ENCODE peak calls at places on chromosomes 16 and 17, in four cellular contexts. J is K562, U is A549, A is HepG2. R is an unnamed sample.

GRCh38 chr16:19170043-19170655 is 2.1 kb downstream of the SYT17 start:
- DNase-seq in J (no peak), U (no peak), A (no peak), R (no peak)

GRCh38 chr16:3004319-3004718 is 8.4 kb upstream of the CLDN9 start:
- DNase-seq in J (peak), U (no peak), A (no peak), R (no peak)

GRCh38 chr17:64097196-64097936 is 32.6 kb downstream of the ERN1 start:
- DNase-seq in J (no peak), U (no peak), A (no peak), R (no peak)

GRCh38 chr16:55324491-55325447 is 766 bp downstream of the IRX6 start:
- DNase-seq in J (no peak), U (no peak), A (no peak), R (peak)

GRCh38 chr17:65174974-65175373 is 37.8 kb downstream of the RGS9 start:
- DNase-seq in J (no peak), U (no peak), A (no peak), R (no peak)

GRCh38 chr17:63542942-63543821 is 7.1 kb upstream of the DCAF7 start:
- DNase-seq in J (no peak), U (no peak), A (no peak), R (peak)

GRCh38 chr17:7029659-7030058 is 6.2 kb upstream of the SLC16A13 start:
- DNase-seq in J (no peak), U (no peak), A (no peak), R (no peak)

GRCh38 chr16:27156531-27156930 is 46.8 kb upstream of the KDM8 start:
- DNase-seq in J (no peak), U (no peak), A (no peak), R (no peak)

GRCh38 chr17:61454932-61455753 is 2.9 kb downstream of the TBX4 start:
- DNase-seq in J (no peak), U (no peak), A (peak), R (peak)

GRCh38 chr17:78496311-78496710 is 80.9 kb downstream of the DNAH17 start:
- DNase-seq in J (no peak), U (no peak), A (no peak), R (no peak)

GRCh38 chr17:69358688-69359596 is 32.0 kb upstream of the ABCA5 start:
- DNase-seq in J (peak), U (no peak), A (peak), R (peak)

GRCh38 chr17:41013181-41013580 is 4.3 kb upstream of the KRTAP3-1 start:
- DNase-seq in J (no peak), U (no peak), A (no peak), R (no peak)

DNA sequence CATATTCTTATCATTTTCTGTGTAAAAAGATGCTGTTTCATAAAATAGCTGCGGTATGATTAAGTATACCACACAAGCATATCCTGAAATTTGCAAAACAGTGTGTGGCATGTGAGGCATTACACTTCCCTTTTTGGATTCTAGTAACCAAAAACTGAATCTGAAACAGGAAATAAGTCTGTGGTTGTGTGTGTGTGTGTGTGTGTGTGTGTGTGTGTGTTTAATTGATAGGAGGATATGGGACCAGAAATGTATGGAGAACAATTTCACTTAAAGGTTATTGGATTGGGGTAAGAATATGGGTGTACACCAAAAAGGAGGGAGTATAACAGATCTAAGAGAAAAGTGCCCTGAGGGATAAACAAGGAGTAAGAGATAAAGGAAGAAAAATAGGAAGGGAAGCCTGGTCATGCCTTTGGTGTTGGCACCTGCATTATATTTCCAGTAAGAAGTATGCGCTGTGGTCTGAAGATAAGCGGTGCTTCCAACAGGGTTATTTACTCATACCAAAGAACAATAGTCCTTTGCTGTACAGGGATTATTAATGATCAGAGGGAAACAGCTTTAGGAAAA is 4.0 kb downstream of the LYRM1 start:
- DNase-seq in J (no peak), U (no peak), A (peak), R (no peak)
- TF ChIP-seq HMGXB4 in J (no peak), U (no peak), A (no peak), R (no peak)

DNA sequence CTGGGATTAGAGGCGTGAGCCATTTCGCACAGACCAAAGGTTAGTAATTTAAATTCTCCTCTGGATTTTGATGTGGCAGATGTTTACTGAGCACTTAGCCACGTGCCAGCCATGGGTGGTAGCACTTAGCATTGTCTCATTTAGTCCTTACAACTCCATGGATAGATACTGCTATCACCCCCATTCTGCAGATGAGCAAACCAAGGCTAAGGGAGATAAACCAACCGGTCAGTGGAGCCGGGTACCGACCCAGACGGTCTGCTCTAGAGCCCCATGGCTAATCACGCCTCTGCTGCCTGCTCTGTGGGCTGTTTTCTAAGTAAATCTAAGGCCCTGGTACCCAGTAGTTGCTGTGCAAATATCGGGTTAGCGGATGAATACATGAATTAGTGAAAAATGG is 12.6 kb upstream of the ADGRG1 start:
- DNase-seq in J (no peak), U (no peak), A (no peak), R (no peak)
- TF ChIP-seq JUN in J (no peak), U (no peak), A (no peak), R (no peak)

GRCh38 chr16:53985865-53986264 is 281.9 kb downstream of the FTO start:
- DNase-seq in J (no peak), U (no peak), A (no peak), R (no peak)
- TF ChIP-seq HMGXB4 in J (no peak), U (no peak), A (no peak), R (no peak)

DNA sequence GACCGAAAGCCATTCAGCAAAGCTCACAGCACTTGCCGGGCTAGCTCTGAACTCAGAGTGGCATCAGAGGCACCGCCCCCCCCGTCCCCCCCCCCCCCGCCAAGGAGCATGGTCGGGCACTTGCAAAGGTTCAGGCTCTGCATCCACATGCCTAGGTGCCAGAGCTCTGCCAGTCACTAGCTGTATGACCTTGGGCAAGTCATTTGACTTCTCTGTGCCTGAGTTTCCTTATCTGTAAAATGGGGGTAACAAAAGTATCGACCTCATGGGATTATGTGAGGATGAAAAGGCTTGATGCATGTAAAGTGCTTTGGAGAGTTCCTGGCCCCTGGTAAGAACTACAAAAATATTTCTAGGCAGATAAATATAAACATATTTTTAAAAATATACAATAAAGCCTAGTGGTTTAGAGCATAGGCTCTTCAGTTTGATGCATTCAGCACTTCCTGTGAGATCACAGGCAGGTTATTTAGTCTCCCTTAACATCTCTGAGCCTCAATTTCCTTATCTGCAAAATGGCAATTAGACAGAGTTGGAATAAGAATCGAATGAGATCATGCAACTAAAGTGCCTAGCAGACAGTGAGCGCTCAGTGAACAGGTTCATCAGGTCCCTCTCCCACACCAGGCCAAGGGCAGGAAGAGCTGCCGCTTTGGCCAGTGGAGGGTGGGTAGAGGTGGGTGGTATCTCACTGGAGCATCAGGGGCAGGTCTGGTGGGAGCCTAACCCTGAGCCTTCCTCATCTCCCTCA is 117.2 kb downstream of the CYLD start:
- DNase-seq in J (no peak), U (no peak), A (no peak), R (no peak)
- TF ChIP-seq JUN in J (no peak), U (no peak), A (no peak), R (no peak)

DNA sequence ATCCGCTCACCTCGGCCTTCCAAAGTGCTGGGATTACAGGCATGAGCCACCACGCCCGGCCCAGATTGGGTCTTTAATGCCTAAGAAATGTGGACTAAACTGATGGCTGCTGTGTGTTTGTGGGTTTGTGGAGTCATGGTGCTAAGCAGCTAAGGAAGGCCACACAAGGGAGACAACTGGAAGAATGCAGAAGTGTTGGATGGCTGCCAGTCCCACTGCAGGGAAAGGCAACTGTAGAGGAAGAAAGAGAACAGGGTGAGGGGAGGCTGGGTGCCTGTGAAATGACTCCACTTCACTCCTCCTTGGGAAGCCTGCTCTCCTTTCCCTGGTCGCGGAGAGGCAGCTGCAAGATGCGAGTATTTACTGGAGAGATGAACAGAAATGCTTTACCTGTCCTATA is 23.5 kb upstream of the SIAH1 start:
- DNase-seq in J (peak), U (no peak), A (no peak), R (no peak)
- TF ChIP-seq HMGXB4 in J (no peak), U (no peak), A (no peak), R (no peak)

GRCh38 chr17:67248291-67248690 is 3.3 kb upstream of the HELZ start:
- DNase-seq in J (no peak), U (no peak), A (no peak), R (no peak)

GRCh38 chr17:67247416-67247900 is 2.5 kb upstream of the HELZ start:
- DNase-seq in J (no peak), U (no peak), A (no peak), R (no peak)

GRCh38 chr17:67256075-67256732 is 11.2 kb upstream of the HELZ start:
- DNase-seq in J (no peak), U (no peak), A (no peak), R (no peak)

GRCh38 chr17:67258836-67259468 is 14.0 kb upstream of the HELZ start:
- DNase-seq in J (no peak), U (no peak), A (no peak), R (no peak)

DNA sequence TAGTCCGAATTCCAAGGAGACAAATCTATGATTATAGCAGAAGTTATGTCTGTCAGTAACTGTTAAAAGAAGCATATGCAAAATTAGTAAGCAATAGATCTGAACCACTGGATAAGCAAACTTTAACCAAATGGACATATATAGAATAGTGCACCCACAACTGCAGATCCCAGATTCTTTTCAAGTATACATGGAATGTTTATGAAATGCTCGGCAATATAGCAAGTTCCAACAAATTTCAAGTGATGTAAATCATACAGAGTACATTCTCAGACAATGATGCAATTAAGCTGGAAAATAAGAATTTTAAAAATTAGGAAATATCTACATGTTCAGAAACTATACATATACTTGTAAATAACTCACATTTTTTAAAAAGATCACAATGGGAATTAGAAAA is 8.4 kb upstream of the HELZ start:
- DNase-seq in J (no peak), U (no peak), A (no peak), R (no peak)
- TF ChIP-seq JUN in J (no peak), U (no peak), A (no peak), R (no peak)

GRCh38 chr17:81436294-81436849 is 41.1 kb downstream of the BAHCC1 start:
- DNase-seq in J (no peak), U (no peak), A (no peak), R (no peak)
- TF ChIP-seq HMGXB4 in J (no peak), U (no peak), A (no peak), R (no peak)

GRCh38 chr17:8123695-8124349 is at the start of gene HES7:
- DNase-seq in J (peak), U (no peak), A (no peak), R (peak)

GRCh38 chr17:8125196-8125946 is 1.5 kb upstream of the HES7 start:
- DNase-seq in J (peak), U (peak), A (peak), R (peak)

GRCh38 chr17:8124350-8125195 is 667 bp upstream of the HES7 start:
- DNase-seq in J (peak), U (no peak), A (no peak), R (no peak)

GRCh38 chr17:8126306-8127066 is 2.6 kb upstream of the HES7 start:
- DNase-seq in J (peak), U (peak), A (no peak), R (peak)

GRCh38 chr17:8125947-8126305 is 2.0 kb upstream of the HES7 start:
- DNase-seq in J (peak), U (no peak), A (no peak), R (peak)
- TF ChIP-seq JUN in J (no peak), U (no peak), A (no peak), R (no peak)

R was measured in WTC11.